ENCODE peak calls at places on chromosomes 12 and 14, in six cellular contexts. O, Q, D, W, Y and M are unnamed samples.
A peak's percentile ranks its signal among the peaks of the same experiment; 100 is the strongest.

GRCh38 chr14:96793547-96793946 is 3.6 kb upstream of the VRK1 start:
- DNase-seq in O (no peak), Y (no peak), W (no peak), Q (no peak), D (no peak), M (no peak)

GRCh38 chr12:67590122-67590795 is 58.3 kb upstream of the DYRK2 start:
- DNase-seq in O (peak; percentile 7), W (no peak), Q (peak; percentile 47), Y (no peak), D (no peak), M (no peak)

GRCh38 chr12:80925237-80925636 is 12.5 kb downstream of the LIN7A start:
- DNase-seq in Q (no peak), W (no peak), D (no peak), O (no peak), Y (no peak), M (no peak)

GRCh38 chr12:112419269-112420133 is 754 bp downstream of the PTPN11 start:
- DNase-seq in W (no peak), Q (peak; percentile 93), D (peak; percentile 64), O (no peak), Y (peak; percentile 88), M (peak; percentile 58)

GRCh38 chr14:75259510-75259855 is 19.1 kb upstream of the FOS start:
- DNase-seq in O (peak; percentile 50), D (no peak), W (no peak), Y (no peak), Q (no peak), M (no peak)

GRCh38 chr12:69993433-69993832 is 168.4 kb downstream of the MYRFL start:
- DNase-seq in W (no peak), Y (no peak), O (no peak), D (no peak), Q (no peak), M (no peak)

GRCh38 chr12:39341179-39341578 is 101.7 kb downstream of the KIF21A start:
- DNase-seq in W (no peak), Y (no peak), Q (no peak), D (no peak), O (no peak), M (no peak)

GRCh38 chr14:103946975-103947374 is 4.6 kb upstream of the RD3L start:
- DNase-seq in Q (no peak), Y (no peak), D (no peak), W (no peak), O (no peak), M (no peak)

GRCh38 chr14:73759714-73760597 is 45.8 kb upstream of the PNMA1 start:
- DNase-seq in D (peak; percentile 98), Q (peak; percentile 99), O (peak; percentile 92), W (peak; percentile 63), Y (peak; percentile 97), M (peak; percentile 94)

GRCh38 chr14:100525615-100526014 is 61.6 kb downstream of the BEGAIN start:
- DNase-seq in Y (peak; percentile 26), Q (no peak), O (no peak), W (no peak), D (peak; percentile 23), M (no peak)

GRCh38 chr14:24954037-24954696 is 95.8 kb downstream of the STXBP6 start:
- DNase-seq in W (no peak), D (no peak), O (no peak), Q (no peak), Y (no peak), M (no peak)

GRCh38 chr12:55996201-55996714 is 818 bp upstream of the SUOX start:
- DNase-seq in Y (no peak), O (peak; percentile 70), W (peak; percentile 57), Q (no peak), D (peak; percentile 67), M (peak; percentile 26)
- H3K4me3 ChIP-seq in Y (peak overlapping the region; percentile 59), O (peak overlapping the region; percentile 85), W (peak overlapping the region; percentile 60), Q (peak overlapping the region; percentile 68), D (peak overlapping the region; percentile 63), M (peak overlapping the region; percentile 38)

GRCh38 chr12:53050426-53051057 is 677 bp downstream of the TNS2 start:
- DNase-seq in D (peak; percentile 20), W (no peak), Y (no peak), Q (no peak), O (no peak), M (peak; percentile 13)

GRCh38 chr12:53048780-53049401 is 974 bp upstream of the TNS2 start:
- DNase-seq in O (peak; percentile 52), Q (peak; percentile 95), D (peak; percentile 59), W (peak; percentile 38), Y (no peak), M (no peak)

GRCh38 chr12:53048033-53048779 is 1.7 kb upstream of the TNS2 start:
- DNase-seq in W (no peak), Q (no peak), Y (no peak), D (peak; percentile 76), O (peak; percentile 76), M (peak; percentile 31)

GRCh38 chr12:53051058-53051880 is 1.4 kb downstream of the TNS2 start:
- DNase-seq in O (no peak), W (no peak), Y (peak; percentile 92), Q (no peak), D (peak; percentile 59), M (peak; percentile 82)

GRCh38 chr12:53049582-53050318 is at the start of gene TNS2:
- DNase-seq in W (peak; percentile 55), D (peak; percentile 76), Y (peak; percentile 90), O (peak; percentile 72), Q (peak; percentile 96), M (peak; percentile 87)
- TF ChIP-seq EP300 in W (no peak), D (peak; percentile 48), Y (no peak), O (no peak), Q (no peak), M (peak; percentile 95)

DNA sequence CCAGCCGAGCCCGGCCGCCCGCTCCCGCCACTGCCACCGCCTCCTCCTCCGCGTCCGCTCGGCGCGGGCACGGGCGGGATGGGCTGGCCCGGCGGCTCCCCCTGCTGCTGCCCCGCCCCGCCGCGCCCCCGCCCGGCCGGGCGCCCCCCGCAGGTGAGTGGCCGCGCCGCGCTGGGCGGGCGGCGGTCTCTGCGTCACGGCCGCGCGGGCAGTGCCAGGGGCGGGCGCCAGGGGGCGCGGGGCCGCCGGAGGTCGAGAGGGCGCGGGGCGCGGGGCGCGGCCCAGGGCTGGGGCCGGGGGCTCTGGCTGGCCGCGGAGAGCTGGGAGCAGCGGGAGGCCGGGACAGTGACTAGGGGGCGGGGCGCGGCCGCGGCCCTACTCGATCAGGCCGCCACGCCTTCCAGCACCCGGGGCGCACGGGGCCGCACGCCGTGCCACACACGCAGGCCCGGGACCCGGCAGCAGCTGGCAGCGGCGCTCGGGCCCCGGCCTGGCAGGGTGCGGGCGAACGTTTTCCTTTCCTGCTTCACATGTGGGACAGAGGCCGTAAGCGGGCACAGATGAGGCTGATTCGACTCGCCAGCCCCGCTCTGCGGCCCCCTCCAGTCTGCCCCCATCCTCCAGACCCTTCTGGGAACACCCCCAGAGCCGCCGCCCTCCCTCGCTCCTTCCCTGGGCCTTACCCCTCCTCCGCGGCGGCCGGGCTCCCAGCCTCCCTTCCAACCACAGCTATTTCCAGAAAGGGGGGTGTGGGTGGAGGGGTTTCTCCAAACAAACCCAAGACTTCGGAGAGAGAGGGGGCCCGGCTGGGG is 2.4 kb upstream of the TNS2 start:
- DNase-seq in Q (peak; percentile 96), W (peak; percentile 94), O (peak; percentile 95), D (peak; percentile 83), Y (peak; percentile 90), M (peak; percentile 77)
- TF ChIP-seq CTCF in Q (no peak), W (peak; percentile 42), O (no peak), D (no peak), Y (peak; percentile 7), M (peak; percentile 68)

GRCh38 chr14:36047912-36048311 is 128.6 kb downstream of the PTCSC3 start:
- DNase-seq in Q (no peak), O (no peak), Y (no peak), D (no peak), W (no peak), M (no peak)
- H3K4me3 ChIP-seq in Q (no peak overlapping the region), O (no peak overlapping the region), Y (no peak overlapping the region), D (no peak overlapping the region), W (no peak overlapping the region), M (no peak overlapping the region)

DNA sequence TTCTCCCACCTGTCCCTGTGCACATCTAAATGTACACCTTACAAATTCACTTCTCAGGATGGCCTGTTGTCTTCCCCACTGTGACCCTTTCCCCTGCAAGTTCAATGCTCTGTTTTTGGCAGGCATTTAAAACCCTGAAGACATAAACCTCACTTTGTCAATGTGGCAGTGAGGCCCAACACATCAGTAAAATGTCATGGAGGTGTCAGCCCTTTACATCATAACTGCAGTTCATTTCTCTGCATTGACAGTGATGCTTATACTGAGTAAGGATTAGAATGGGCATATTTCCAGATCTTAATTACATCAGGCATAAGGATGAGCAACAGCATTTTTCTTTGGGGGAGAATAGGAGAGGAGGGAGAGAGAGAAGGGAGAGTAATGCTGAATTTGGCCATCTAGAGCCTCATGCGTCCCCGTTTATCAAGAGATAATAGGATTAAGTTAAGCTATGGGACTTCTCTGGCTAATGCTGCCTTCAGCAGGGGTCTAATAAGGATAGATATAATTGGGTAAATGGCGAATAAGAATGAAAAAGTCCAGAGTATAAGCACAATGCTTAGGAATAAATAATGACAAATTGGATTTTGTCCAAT is 470.2 kb downstream of the EGLN3 start:
- DNase-seq in W (no peak), Y (no peak), D (no peak), Q (no peak), O (peak; percentile 15), M (no peak)
- TF ChIP-seq EP300 in W (no peak), Y (no peak), D (no peak), Q (no peak), O (peak; percentile 38), M (no peak)